ENCODE peak calls at places on chromosome 9, in four cellular contexts. One of them, this sample, is unnamed.
A peak's percentile ranks its signal among the peaks of the same experiment; 100 is the strongest.

GRCh38 chr9:68462004-68462775 is 78.5 kb downstream of the TMEM252 start:
- DNase-seq in HepG2: no peak
- DNase-seq in K562: no peak
- DNase-seq in SK-N-SH: no peak
- DNase-seq in this sample: no peak

GRCh38 chr9:136658849-136659535 is 3.7 kb upstream of the EGFL7 start:
- DNase-seq in HepG2: no peak
- DNase-seq in K562: no peak
- DNase-seq in SK-N-SH: no peak
- DNase-seq in this sample: no peak

GRCh38 chr9:6152824-6153223 is 62.8 kb upstream of the IL33 start:
- DNase-seq in HepG2: no peak
- DNase-seq in K562: no peak
- DNase-seq in SK-N-SH: no peak
- DNase-seq in this sample: no peak

GRCh38 chr9:71162136-71162535 is 40.7 kb upstream of the TRPM3 start:
- DNase-seq in HepG2: no peak
- DNase-seq in K562: no peak
- DNase-seq in SK-N-SH: no peak
- DNase-seq in this sample: no peak

GRCh38 chr9:127004946-127005769 is 90.6 kb downstream of the RALGPS1 start:
- DNase-seq in HepG2: no peak
- DNase-seq in K562: no peak
- DNase-seq in SK-N-SH: no peak
- DNase-seq in this sample: no peak

GRCh38 chr9:131312822-131313770 is 23.6 kb downstream of the PLPP7 start:
- DNase-seq in HepG2: no peak
- DNase-seq in K562: peak; percentile 74
- DNase-seq in SK-N-SH: no peak
- DNase-seq in this sample: no peak

GRCh38 chr9:100639851-100640250 is 62.0 kb downstream of the CAVIN4 start:
- DNase-seq in HepG2: no peak
- DNase-seq in K562: peak; percentile 7
- DNase-seq in SK-N-SH: no peak
- DNase-seq in this sample: no peak

GRCh38 chr9:135502168-135502872 is 1.8 kb downstream of the MRPS2 start:
- DNase-seq in HepG2: no peak
- DNase-seq in K562: no peak
- DNase-seq in SK-N-SH: peak; percentile 8
- DNase-seq in this sample: no peak

GRCh38 chr9:122213102-122213588 is 15.6 kb downstream of the LHX6 start:
- DNase-seq in HepG2: no peak
- DNase-seq in K562: no peak
- DNase-seq in SK-N-SH: no peak
- DNase-seq in this sample: no peak

GRCh38 chr9:73527521-73527920 is 375.9 kb downstream of the ANXA1 start:
- DNase-seq in HepG2: no peak
- DNase-seq in K562: no peak
- DNase-seq in SK-N-SH: no peak
- DNase-seq in this sample: no peak

GRCh38 chr9:108047264-108047663 is 557.7 kb upstream of the KLF4 start:
- DNase-seq in HepG2: no peak
- DNase-seq in K562: no peak
- DNase-seq in SK-N-SH: no peak
- DNase-seq in this sample: no peak

GRCh38 chr9:21856301-21857094 is 54.1 kb downstream of the MTAP start:
- DNase-seq in HepG2: peak; percentile 33
- DNase-seq in K562: no peak
- DNase-seq in SK-N-SH: no peak
- DNase-seq in this sample: no peak

GRCh38 chr9:98742325-98743280 is 33.9 kb upstream of the GABBR2 start:
- DNase-seq in HepG2: no peak
- DNase-seq in K562: no peak
- DNase-seq in SK-N-SH: no peak
- DNase-seq in this sample: no peak

GRCh38 chr9:254516-254915 is 39.9 kb downstream of the DOCK8 start:
- DNase-seq in HepG2: no peak
- DNase-seq in K562: no peak
- DNase-seq in SK-N-SH: no peak
- DNase-seq in this sample: no peak

GRCh38 chr9:15400281-15400941 is 22.3 kb upstream of the SNAPC3 start:
- DNase-seq in HepG2: no peak
- DNase-seq in K562: no peak
- DNase-seq in SK-N-SH: no peak
- DNase-seq in this sample: no peak

GRCh38 chr9:34123682-34124081 is 2.8 kb downstream of the DCAF12 start:
- DNase-seq in HepG2: no peak
- DNase-seq in K562: peak; percentile 18
- DNase-seq in SK-N-SH: no peak
- DNase-seq in this sample: peak; percentile 97

GRCh38 chr9:89810434-89810833 is 205.6 kb downstream of the GADD45G start:
- DNase-seq in HepG2: no peak
- DNase-seq in K562: no peak
- DNase-seq in SK-N-SH: no peak
- DNase-seq in this sample: no peak

GRCh38 chr9:89604463-89605180 is at the start of gene GADD45G:
- DNase-seq in HepG2: no peak
- DNase-seq in K562: peak; percentile 70
- DNase-seq in SK-N-SH: peak; percentile 92
- DNase-seq in this sample: no peak

GRCh38 chr9:116238225-116238624 is 84.6 kb downstream of the PAPPA start:
- DNase-seq in HepG2: no peak
- DNase-seq in K562: no peak
- DNase-seq in SK-N-SH: no peak
- DNase-seq in this sample: no peak

GRCh38 chr9:14769235-14769580 is 46.7 kb upstream of the CER1 start:
- DNase-seq in HepG2: no peak
- DNase-seq in K562: peak; percentile 27
- DNase-seq in SK-N-SH: no peak
- DNase-seq in this sample: no peak

GRCh38 chr9:74497750-74498615 is 848 bp downstream of the RORB start:
- DNase-seq in HepG2: no peak
- DNase-seq in K562: no peak
- DNase-seq in SK-N-SH: peak; percentile 62
- DNase-seq in this sample: no peak

GRCh38 chr9:127340721-127341120 is 56.2 kb upstream of the SLC2A8 start:
- DNase-seq in HepG2: no peak
- DNase-seq in K562: no peak
- DNase-seq in SK-N-SH: no peak
- DNase-seq in this sample: no peak

GRCh38 chr9:129146441-129146933 is 31.6 kb downstream of the IER5L start:
- DNase-seq in HepG2: no peak
- DNase-seq in K562: no peak
- DNase-seq in SK-N-SH: no peak
- DNase-seq in this sample: no peak

GRCh38 chr9:74762950-74763349 is 124.8 kb downstream of the TRPM6 start:
- DNase-seq in HepG2: no peak
- DNase-seq in K562: no peak
- DNase-seq in SK-N-SH: no peak
- DNase-seq in this sample: no peak

GRCh38 chr9:89880161-89880560 is 275.3 kb downstream of the GADD45G start:
- DNase-seq in HepG2: no peak
- DNase-seq in K562: no peak
- DNase-seq in SK-N-SH: no peak
- DNase-seq in this sample: no peak

GRCh38 chr9:3960661-3961144 is 339.2 kb downstream of the GLIS3 start:
- DNase-seq in HepG2: no peak
- DNase-seq in K562: no peak
- DNase-seq in SK-N-SH: no peak
- DNase-seq in this sample: no peak
- TF ChIP-seq GABPA in HepG2: no peak
- TF ChIP-seq GABPA in K562: no peak
- TF ChIP-seq GABPA in SK-N-SH: no peak
- TF ChIP-seq GABPA in this sample: no peak

GRCh38 chr9:133115604-133116345 is 5.3 kb downstream of the RALGDS start:
- DNase-seq in HepG2: no peak
- DNase-seq in K562: peak; percentile 47
- DNase-seq in SK-N-SH: no peak
- DNase-seq in this sample: no peak
- TF ChIP-seq GABPA in HepG2: no peak
- TF ChIP-seq GABPA in K562: no peak
- TF ChIP-seq GABPA in SK-N-SH: no peak
- TF ChIP-seq GABPA in this sample: no peak

GRCh38 chr9:35760651-35761050 is 6.6 kb upstream of the MSMP start:
- DNase-seq in HepG2: no peak
- DNase-seq in K562: no peak
- DNase-seq in SK-N-SH: no peak
- DNase-seq in this sample: no peak
- TF ChIP-seq GABPA in HepG2: no peak
- TF ChIP-seq GABPA in K562: no peak
- TF ChIP-seq GABPA in SK-N-SH: no peak
- TF ChIP-seq GABPA in this sample: no peak

DNA sequence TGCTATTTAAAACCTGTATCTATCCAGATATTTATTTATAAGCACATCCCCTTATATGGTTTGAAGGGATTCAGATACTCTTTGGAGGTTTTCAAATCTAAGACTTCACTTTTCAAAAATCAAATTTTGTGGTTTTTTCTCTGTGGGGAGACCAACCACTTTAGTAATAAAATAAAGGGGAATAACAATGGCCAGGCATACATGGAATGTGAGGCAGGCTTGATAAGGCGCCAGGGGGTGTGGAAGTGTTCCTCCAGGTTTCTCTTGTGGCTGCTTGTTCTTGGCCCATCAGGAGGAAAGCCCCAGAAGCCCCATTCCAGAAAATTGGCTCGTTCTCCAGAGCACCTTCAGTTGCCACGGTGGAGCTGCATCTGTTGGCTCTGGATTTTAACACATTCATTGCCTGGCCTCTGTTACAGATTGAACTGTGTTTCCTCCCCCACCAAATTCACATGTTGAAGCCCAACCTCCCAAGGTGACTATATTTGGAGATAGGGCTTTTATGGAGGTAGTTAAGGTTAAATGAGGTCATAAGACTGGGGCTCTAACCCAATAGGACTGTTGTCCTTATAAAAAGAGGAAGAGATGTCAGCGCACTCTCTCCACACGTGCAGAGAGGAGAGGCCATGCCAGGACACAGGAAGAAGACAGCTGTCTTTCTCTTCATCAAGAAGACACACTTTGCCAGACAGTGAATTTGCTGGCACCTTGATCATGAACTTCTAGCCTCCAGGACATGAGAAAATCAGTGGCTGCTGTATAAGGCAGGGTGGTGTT is 195.9 kb downstream of the TMEM38B start:
- DNase-seq in HepG2: no peak
- DNase-seq in K562: no peak
- DNase-seq in SK-N-SH: no peak
- DNase-seq in this sample: peak; percentile 75
- TF ChIP-seq GABPA in HepG2: no peak
- TF ChIP-seq GABPA in K562: no peak
- TF ChIP-seq GABPA in SK-N-SH: no peak
- TF ChIP-seq GABPA in this sample: no peak

GRCh38 chr9:132637351-132637750 is 32.4 kb downstream of the DDX31 start:
- DNase-seq in HepG2: no peak
- DNase-seq in K562: no peak
- DNase-seq in SK-N-SH: no peak
- DNase-seq in this sample: no peak
- TF ChIP-seq GABPA in HepG2: no peak
- TF ChIP-seq GABPA in K562: no peak
- TF ChIP-seq GABPA in SK-N-SH: no peak
- TF ChIP-seq GABPA in this sample: no peak

DNA sequence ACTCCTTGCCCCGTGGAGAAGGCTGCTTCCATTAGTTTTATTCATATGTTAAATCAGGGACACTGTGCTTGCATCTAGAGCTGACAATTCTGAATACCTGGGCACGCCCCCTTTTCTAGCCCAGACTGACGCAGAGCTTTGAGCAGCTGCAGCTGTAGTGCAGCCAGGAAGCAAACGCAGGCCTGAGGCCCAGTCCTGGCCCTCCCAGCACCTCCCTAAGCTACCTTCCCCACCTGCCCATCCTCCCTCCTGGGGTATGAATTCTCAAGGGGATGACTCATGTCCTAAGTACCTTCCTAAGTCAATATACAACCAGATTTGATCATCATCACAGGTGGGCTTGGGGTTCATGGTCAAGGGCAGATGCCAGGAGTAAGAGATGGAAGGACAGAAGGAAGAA is 3.5 kb downstream of the PHF19 start:
- DNase-seq in HepG2: no peak
- DNase-seq in K562: no peak
- DNase-seq in SK-N-SH: no peak
- DNase-seq in this sample: no peak
- TF ChIP-seq GABPA in HepG2: no peak
- TF ChIP-seq GABPA in K562: no peak
- TF ChIP-seq GABPA in SK-N-SH: no peak
- TF ChIP-seq GABPA in this sample: no peak